ENCODE peak calls at places on chromosomes 3 and 15, in nine cellular contexts. G is effector memory CD8-positive, alpha-beta T cell; C is LHCN-M2; X is myocyte; V is NCI-H524 treated with DMSO at 0.1 percent for 48 hours; H is AG08395; T is mucosa of gallbladder; E is BJ; O is endodermal cell. W is an unnamed sample.

GRCh38 chr3:38376098-38376816 is 29.7 kb downstream of the XYLB start:
- DNase-seq in G (no peak), X (peak; percentile 48), C (no peak), O (no peak), V (no peak), H (no peak), E (no peak), T (no peak), W (no peak)

GRCh38 chr3:159787794-159788205 is 200.8 kb upstream of the IL12A start:
- DNase-seq in E (no peak), V (no peak), G (no peak), O (no peak), C (peak; percentile 29), T (peak; percentile 52), H (no peak), X (no peak), W (peak; percentile 35)

GRCh38 chr15:65349338-65349737 is 28.5 kb downstream of the IGDCC3 start:
- DNase-seq in X (no peak), H (no peak), T (no peak), G (no peak), O (no peak), C (no peak), V (no peak), E (no peak), W (no peak)

GRCh38 chr15:95018888-95019545 is 787.7 kb downstream of the MCTP2 start:
- DNase-seq in X (peak; percentile 81), C (peak; percentile 80), E (no peak), O (peak; percentile 47), T (no peak), G (no peak), V (no peak), H (peak; percentile 48), W (peak; percentile 29)

GRCh38 chr3:56839784-56840724 is 38.3 kb upstream of the ARHGEF3 start:
- DNase-seq in G (no peak), E (no peak), T (no peak), C (peak; percentile 28), V (no peak), O (no peak), H (peak; percentile 27), X (peak; percentile 22), W (no peak)

GRCh38 chr15:50774450-50774849 is 8.9 kb upstream of the SPPL2A start:
- DNase-seq in H (no peak), C (no peak), E (no peak), O (no peak), X (no peak), V (no peak), T (peak; percentile 28), G (peak; percentile 30), W (no peak)

GRCh38 chr15:70480196-70480856 is 283.0 kb downstream of the UACA start:
- DNase-seq in G (peak; percentile 38), E (no peak), X (no peak), C (peak; percentile 40), O (no peak), H (no peak), T (no peak), V (no peak), W (no peak)

GRCh38 chr3:66858656-66859381 is 139.3 kb upstream of the KBTBD8 start:
- DNase-seq in V (no peak), G (no peak), E (no peak), X (no peak), O (peak; percentile 91), C (no peak), H (no peak), T (no peak), W (peak; percentile 11)

GRCh38 chr15:69974321-69974720 is 123.4 kb downstream of the TLE3 start:
- DNase-seq in C (no peak), G (no peak), E (no peak), V (peak; percentile 95), X (no peak), H (no peak), T (no peak), O (no peak), W (peak; percentile 77)

GRCh38 chr3:186772886-186773417 is 10.4 kb upstream of the EIF4A2 start:
- DNase-seq in E (no peak), G (peak; percentile 45), H (peak; percentile 74), T (peak; percentile 77), V (peak; percentile 29), X (peak; percentile 41), C (peak; percentile 45), O (peak; percentile 84), W (peak; percentile 64)

GRCh38 chr15:48592221-48592731 is 53.2 kb downstream of the FBN1 start:
- DNase-seq in C (peak; percentile 87), O (no peak), X (peak; percentile 56), G (no peak), H (peak; percentile 61), V (no peak), E (peak; percentile 97), T (no peak), W (no peak)

GRCh38 chr3:159130108-159130507 is 328.3 kb downstream of the MFSD1 start:
- DNase-seq in C (peak; percentile 64), E (no peak), X (peak; percentile 17), T (no peak), V (no peak), G (no peak), O (peak; percentile 85), H (no peak), W (no peak)

GRCh38 chr3:111998661-111999641 is at the start of gene TAGLN3:
- DNase-seq in V (peak; percentile 99), G (no peak), H (peak; percentile 22), T (no peak), X (peak; percentile 64), O (peak; percentile 86), E (no peak), C (peak; percentile 20), W (peak; percentile 92)

GRCh38 chr3:120416868-120417267 is 33.9 kb downstream of the FSTL1 start:
- DNase-seq in O (no peak), V (no peak), X (no peak), G (no peak), C (no peak), E (no peak), T (no peak), H (no peak), W (no peak)

GRCh38 chr3:136343446-136343845 is 93.3 kb downstream of the PCCB start:
- DNase-seq in V (no peak), E (no peak), G (no peak), O (no peak), T (no peak), X (no peak), H (no peak), C (no peak), W (no peak)

GRCh38 chr15:69093127-69093526 is 67.3 kb upstream of the GLCE start:
- DNase-seq in C (peak; percentile 58), X (no peak), E (no peak), H (peak; percentile 17), T (no peak), G (no peak), V (no peak), O (peak; percentile 86), W (peak; percentile 37)

GRCh38 chr3:107241217-107241616 is 136.0 kb upstream of the CCDC54 start:
- DNase-seq in T (no peak), X (peak; percentile 58), O (peak; percentile 71), H (peak; percentile 29), E (no peak), C (peak; percentile 46), V (no peak), G (no peak), W (peak; percentile 17)

GRCh38 chr15:43492266-43492665 is 690 bp downstream of the TP53BP1 start:
- DNase-seq in H (no peak), C (no peak), O (peak; percentile 69), X (no peak), V (no peak), G (no peak), T (no peak), E (no peak), W (peak; percentile 18)

GRCh38 chr3:127162947-127163645 is 29.8 kb upstream of the PRR23E start:
- DNase-seq in G (no peak), H (no peak), C (no peak), O (peak; percentile 89), E (no peak), X (no peak), V (no peak), T (no peak), W (peak; percentile 56)

GRCh38 chr3:187689984-187690383 is 12.4 kb downstream of the RTP2 start:
- DNase-seq in H (peak; percentile 44), C (peak; percentile 9), V (no peak), T (no peak), E (no peak), G (no peak), X (no peak), O (no peak), W (no peak)

GRCh38 chr3:63228677-63229076 is 49.4 kb upstream of the SYNPR start:
- DNase-seq in V (peak; percentile 31), H (peak; percentile 53), O (peak; percentile 73), T (peak; percentile 21), C (peak; percentile 63), E (no peak), X (peak; percentile 68), G (no peak), W (peak; percentile 51)

GRCh38 chr3:131903988-131904415 is 130.8 kb downstream of the CPNE4 start:
- DNase-seq in T (no peak), G (no peak), C (peak; percentile 96), H (peak; percentile 87), O (no peak), X (peak; percentile 82), E (peak; percentile 69), V (no peak), W (peak; percentile 23)

GRCh38 chr15:59206623-59207183 is at the start of gene LDHAL6B:
- DNase-seq in V (no peak), T (no peak), O (no peak), X (no peak), G (no peak), C (no peak), H (no peak), E (no peak), W (no peak)

GRCh38 chr3:138442433-138442832 is 8.0 kb downstream of the ESYT3 start:
- DNase-seq in O (peak; percentile 82), T (peak; percentile 34), G (no peak), V (no peak), E (no peak), H (peak; percentile 69), X (peak; percentile 68), C (peak; percentile 51), W (peak; percentile 49)

GRCh38 chr3:193791041-193792032 is 198.3 kb downstream of the OPA1 start:
- DNase-seq in V (no peak), H (no peak), X (no peak), T (no peak), C (no peak), E (no peak), O (peak; percentile 91), G (no peak), W (no peak)

GRCh38 chr15:82664021-82664420 is 16.9 kb upstream of the CPEB1 start:
- DNase-seq in G (no peak), E (no peak), C (no peak), H (no peak), X (no peak), T (no peak), O (no peak), V (no peak), W (no peak)

W was measured in SJCRH30.